ENCODE peak calls at places on chromosome 3, in four cellular contexts. J, Z, V and B are unnamed samples.

GRCh38 chr3:72246685-72247084 is 461.7 kb upstream of the PROK2 start:
- DNase-seq in V (no peak), Z (no peak), J (no peak), B (no peak)

GRCh38 chr3:2853627-2854026 is 256.5 kb downstream of the IL5RA start:
- DNase-seq in Z (no peak), V (no peak), J (no peak), B (no peak)

GRCh38 chr3:187251599-187251998 is 39.9 kb downstream of the MASP1 start:
- DNase-seq in Z (no peak), J (no peak), V (no peak), B (no peak)

GRCh38 chr3:9217784-9218513 is 31.5 kb downstream of the SRGAP3 start:
- DNase-seq in Z (no peak), V (no peak), J (no peak), B (no peak)

GRCh38 chr3:37903320-37903719 is 41.6 kb downstream of the CTDSPL start:
- DNase-seq in V (no peak), Z (no peak), J (no peak), B (no peak)

GRCh38 chr3:49119036-49119435 is 1.6 kb downstream of the USP19 start:
- DNase-seq in V (no peak), J (no peak), Z (no peak), B (no peak)

GRCh38 chr3:143885803-143886427 is 37.6 kb upstream of the SLC9A9 start:
- DNase-seq in V (peak), Z (no peak), J (no peak), B (peak)

GRCh38 chr3:89098964-89099585 is 8.3 kb upstream of the EPHA3 start:
- DNase-seq in J (peak), Z (no peak), V (peak), B (peak)

GRCh38 chr3:99901200-99901926 is 83.7 kb downstream of the CMSS1 start:
- DNase-seq in Z (peak), J (no peak), V (no peak), B (no peak)

GRCh38 chr3:169285057-169285990 is 378.2 kb downstream of the MECOM start:
- DNase-seq in Z (no peak), V (no peak), J (no peak), B (no peak)

GRCh38 chr3:11508346-11509174 is 135.2 kb downstream of the VGLL4 start:
- DNase-seq in V (no peak), J (no peak), Z (no peak), B (no peak)

GRCh38 chr3:120436523-120437050 is 14.2 kb downstream of the FSTL1 start:
- DNase-seq in Z (no peak), J (no peak), V (no peak), B (no peak)

GRCh38 chr3:4680881-4681300 is 187.7 kb downstream of the ITPR1 start:
- DNase-seq in V (peak), Z (no peak), J (no peak), B (no peak)

GRCh38 chr3:42340466-42340865 is 69.9 kb downstream of the LYZL4 start:
- DNase-seq in V (no peak), Z (no peak), J (no peak), B (no peak)

GRCh38 chr3:162538466-162538865 is 1041.9 kb downstream of the OTOL1 start:
- DNase-seq in Z (no peak), V (no peak), J (no peak), B (no peak)

GRCh38 chr3:124530916-124531315 is 199.3 kb upstream of the UMPS start:
- DNase-seq in Z (no peak), J (no peak), V (no peak), B (no peak)

GRCh38 chr3:194871143-194871863 is 185.6 kb downstream of the FAM43A start:
- DNase-seq in V (peak), J (no peak), Z (peak), B (peak)

GRCh38 chr3:121592856-121593702 is at the start of gene FBXO40:
- DNase-seq in Z (no peak), V (peak), J (no peak), B (peak)

GRCh38 chr3:90221900-90222299 is 1114.5 kb downstream of the EPHA3 start:
- DNase-seq in J (no peak), V (no peak), Z (no peak), B (no peak)

GRCh38 chr3:10601131-10601856 is 95.9 kb upstream of the ATP2B2 start:
- DNase-seq in V (no peak), Z (no peak), J (no peak), B (no peak)

GRCh38 chr3:141289228-141289772 is 57.7 kb downstream of the PXYLP1 start:
- DNase-seq in V (no peak), J (no peak), Z (no peak), B (no peak)

GRCh38 chr3:72690646-72691045 is 157.6 kb downstream of the SHQ1 start:
- DNase-seq in Z (peak), J (no peak), V (peak), B (peak)

GRCh38 chr3:142027713-142028112 is 121.6 kb downstream of the TFDP2 start:
- DNase-seq in V (peak), Z (no peak), J (no peak), B (peak)

GRCh38 chr3:15628967-15629366 is 27.4 kb downstream of the BTD start:
- DNase-seq in Z (no peak), V (no peak), J (no peak), B (no peak)

GRCh38 chr3:70110066-70110465 is 110.5 kb downstream of the SAMMSON start:
- DNase-seq in V (no peak), J (no peak), Z (no peak), B (no peak)